ENCODE peak calls at places on chromosomes 16 and 17, in six cellular contexts. Q is A549, X is ovary, M is tibial nerve, H is transverse colon, W is endothelial cell of umbilical vein. B is an unnamed sample. For H3K4me1, the result is how much of the 10 kb centered on the place peaks cover.

GRCh38 chr16:3190949-3191353 is 2.9 kb downstream of the OR1F1 start:
- DNase-seq in Q (no peak), W (peak), M (no peak), H (no peak), X (no peak), B (no peak)

GRCh38 chr16:70470927-70471341 is 16.5 kb downstream of the FCSK start:
- DNase-seq in M (no peak), H (peak), X (no peak), W (peak), Q (peak), B (no peak)

GRCh38 chr17:40481106-40481505 is 20.3 kb downstream of the TNS4 start:
- DNase-seq in X (no peak), W (no peak), Q (no peak), H (no peak), M (no peak), B (no peak)

GRCh38 chr16:65713409-65713808 is 591.5 kb upstream of the CDH11 start:
- DNase-seq in H (no peak), Q (no peak), X (no peak), M (no peak), W (no peak), B (no peak)

GRCh38 chr17:49968380-49969133 is 433 bp upstream of the DLX4 start:
- DNase-seq in W (peak), M (no peak), X (no peak), Q (peak), H (peak), B (no peak)

GRCh38 chr17:14307560-14308024 is 6.7 kb downstream of the HS3ST3B1 start:
- DNase-seq in X (no peak), W (no peak), Q (no peak), M (no peak), H (no peak), B (no peak)

GRCh38 chr17:43530303-43531081 is 15.6 kb downstream of the ETV4 start:
- DNase-seq in H (no peak), X (peak), W (peak), M (peak), Q (no peak), B (peak)

GRCh38 chr16:27980919-27981670 is 82.4 kb downstream of the GSG1L start:
- DNase-seq in X (no peak), W (no peak), H (no peak), Q (no peak), M (no peak), B (no peak)

GRCh38 chr17:48542114-48542955 is 2.6 kb downstream of the HOXB2 start:
- DNase-seq in H (no peak), W (peak), X (no peak), Q (no peak), M (no peak), B (no peak)

GRCh38 chr17:527247-527646 is 174.6 kb upstream of the RPH3AL start:
- DNase-seq in X (no peak), H (no peak), W (no peak), Q (no peak), M (no peak), B (no peak)

GRCh38 chr17:8900626-8901585 is 33.4 kb upstream of the PIK3R6 start:
- DNase-seq in X (no peak), W (no peak), M (no peak), Q (no peak), H (no peak), B (no peak)
- TF ChIP-seq POLR2A in X (no peak), W (no peak), M (no peak), Q (no peak), H (no peak), B (no peak)

GRCh38 chr16:4385066-4385788 is 13.6 kb downstream of the VASN start:
- DNase-seq in W (no peak), X (no peak), Q (no peak), H (no peak), M (no peak), B (no peak)
- H3K4me1 ChIP-seq in W (under half), X (under half), Q (under half), H (under half), M (under half), B (under half)

DNA sequence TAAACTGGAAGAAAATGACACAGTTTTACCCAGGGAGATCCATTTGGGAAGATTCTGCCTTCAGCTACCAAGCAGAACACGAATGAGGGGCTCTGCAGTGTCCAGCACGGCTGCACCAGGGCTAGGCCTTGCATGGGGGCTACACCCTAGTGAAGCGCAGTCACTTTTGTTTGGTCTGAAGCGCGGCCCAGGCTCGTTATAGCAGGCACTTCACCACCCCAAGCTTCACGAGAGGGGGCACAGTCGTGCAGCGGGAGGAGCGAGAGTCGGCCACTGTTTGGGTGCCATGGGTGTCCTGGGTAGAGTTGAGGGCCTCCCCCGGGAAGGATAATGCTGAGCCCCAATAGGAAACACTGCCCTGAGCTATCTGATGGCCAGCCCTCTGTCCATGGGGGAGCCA is 21.6 kb upstream of the IL17C start:
- DNase-seq in M (no peak), X (no peak), W (no peak), Q (no peak), H (no peak), B (no peak)
- H3K4me3 ChIP-seq in M (no peak), X (no peak), W (no peak), Q (no peak), H (no peak), B (no peak)

GRCh38 chr17:64001763-64002529 is 3.8 kb downstream of the PRR29 start:
- DNase-seq in W (peak), M (no peak), Q (no peak), H (no peak), X (no peak), B (peak)

GRCh38 chr17:63998721-63999679 is 849 bp downstream of the PRR29 start:
- DNase-seq in H (no peak), Q (no peak), W (no peak), M (no peak), X (no peak), B (peak)

GRCh38 chr17:64001091-64001579 is 3.0 kb downstream of the PRR29 start:
- DNase-seq in W (no peak), H (no peak), Q (no peak), X (no peak), M (no peak), B (peak)

GRCh38 chr17:63998050-63998720 is at the start of gene PRR29:
- DNase-seq in W (peak), Q (peak), M (no peak), H (peak), X (peak), B (peak)

DNA sequence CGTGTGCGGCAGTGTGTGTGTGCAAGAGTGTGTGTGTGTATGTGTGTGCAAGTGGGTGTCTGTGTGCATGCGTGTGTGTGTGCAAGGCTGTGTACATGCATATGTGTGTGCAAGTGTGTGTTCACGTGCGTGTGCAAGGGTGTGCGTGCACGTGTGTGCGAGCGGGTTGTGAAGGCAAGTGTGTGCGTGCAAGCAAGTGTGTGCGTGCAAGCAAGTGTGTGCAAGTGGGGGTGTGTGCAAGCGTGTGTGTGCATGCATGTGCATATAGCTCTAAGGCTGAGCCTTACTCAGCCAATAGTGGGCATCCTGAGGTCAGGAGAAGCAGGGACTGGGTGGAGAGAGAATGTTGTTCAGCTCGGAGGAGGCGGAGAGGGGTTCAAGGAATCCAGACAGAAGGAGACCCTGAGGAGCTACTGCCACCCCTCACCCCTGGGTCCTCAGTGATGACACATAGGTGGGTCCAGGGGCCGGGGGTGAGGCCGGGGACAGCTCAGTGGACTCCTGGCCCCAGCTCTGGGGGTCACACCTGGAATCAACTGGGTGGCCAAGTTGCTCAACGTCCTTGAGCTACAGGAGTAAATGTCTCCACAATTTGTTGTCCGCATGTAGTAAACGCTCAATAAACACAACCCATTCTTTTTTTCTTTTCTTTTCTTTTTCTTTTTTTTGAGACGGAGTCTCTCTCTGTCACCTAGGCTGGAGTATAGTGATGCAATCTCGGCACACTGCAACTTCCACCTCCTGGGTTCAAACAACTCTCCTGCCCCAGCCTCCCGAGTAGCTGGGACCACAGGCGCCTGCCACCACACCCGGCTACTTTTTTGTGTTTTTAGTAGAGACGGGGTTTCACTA is 1.8 kb downstream of the PRR29 start:
- DNase-seq in X (no peak), M (no peak), W (no peak), H (no peak), Q (no peak), B (peak)
- TF ChIP-seq POLR2A in X (no peak), M (no peak), W (peak), H (no peak), Q (no peak), B (no peak)

GRCh38 chr17:79019260-79019630 is 4.7 kb upstream of the C1QTNF1 start:
- DNase-seq in X (no peak), H (no peak), Q (no peak), W (no peak), M (no peak), B (no peak)

GRCh38 chr17:79023180-79023705 is 726 bp upstream of the C1QTNF1 start:
- DNase-seq in X (no peak), H (peak), M (no peak), Q (no peak), W (no peak), B (peak)

GRCh38 chr17:79019631-79020584 is 4.1 kb upstream of the C1QTNF1 start:
- DNase-seq in H (peak), Q (peak), W (peak), X (peak), M (peak), B (peak)

GRCh38 chr17:79022507-79022991 is 1.4 kb upstream of the C1QTNF1 start:
- DNase-seq in W (no peak), M (no peak), H (no peak), Q (no peak), X (peak), B (peak)

GRCh38 chr17:79020631-79021301 is 3.2 kb upstream of the C1QTNF1 start:
- DNase-seq in H (no peak), W (no peak), X (no peak), M (no peak), Q (no peak), B (peak)
- H3K4me1 ChIP-seq in H (under half), W (under half), X (under half), M (under half), Q (under half), B (under half)